ENCODE peak calls at places on chromosomes 2 and 18, in six cellular contexts. Y is GM12892, V is H1, K is HepG2, D is K562, S is GM12878. R is an unnamed sample.

GRCh38 chr2:223774193-223774592 is 63.2 kb downstream of the AP1S3 start:
- DNase-seq in D (no peak), V (no peak), K (no peak), S (no peak), Y (no peak), R (no peak)

GRCh38 chr18:64119916-64120315 is 29.0 kb downstream of the LINC00305 start:
- DNase-seq in V (no peak), S (no peak), D (no peak), Y (no peak), K (peak), R (no peak)

GRCh38 chr2:215356948-215357461 is 45.1 kb downstream of the ATIC start:
- DNase-seq in S (no peak), K (no peak), V (no peak), Y (no peak), D (no peak), R (no peak)

GRCh38 chr18:11154369-11154982 is 5.1 kb upstream of the PIEZO2 start:
- DNase-seq in Y (no peak), D (peak), V (no peak), K (peak), S (peak), R (no peak)

GRCh38 chr2:188766086-188766856 is 207.9 kb upstream of the COL3A1 start:
- DNase-seq in V (no peak), Y (no peak), K (no peak), D (no peak), S (no peak), R (no peak)

GRCh38 chr2:239035361-239035814 is 187.5 kb downstream of the TWIST2 start:
- DNase-seq in V (peak), S (no peak), D (peak), K (no peak), Y (peak), R (peak)

GRCh38 chr2:127626175-127626574 is 19.8 kb upstream of the GPR17 start:
- DNase-seq in D (no peak), V (no peak), S (no peak), K (no peak), Y (no peak), R (no peak)

GRCh38 chr2:241842620-241843211 is 16.0 kb downstream of the PDCD1 start:
- DNase-seq in D (no peak), K (no peak), V (peak), S (no peak), Y (peak), R (peak)

GRCh38 chr2:198059800-198060199 is 255.4 kb downstream of the PLCL1 start:
- DNase-seq in K (no peak), S (no peak), V (no peak), D (peak), Y (no peak), R (no peak)

DNA sequence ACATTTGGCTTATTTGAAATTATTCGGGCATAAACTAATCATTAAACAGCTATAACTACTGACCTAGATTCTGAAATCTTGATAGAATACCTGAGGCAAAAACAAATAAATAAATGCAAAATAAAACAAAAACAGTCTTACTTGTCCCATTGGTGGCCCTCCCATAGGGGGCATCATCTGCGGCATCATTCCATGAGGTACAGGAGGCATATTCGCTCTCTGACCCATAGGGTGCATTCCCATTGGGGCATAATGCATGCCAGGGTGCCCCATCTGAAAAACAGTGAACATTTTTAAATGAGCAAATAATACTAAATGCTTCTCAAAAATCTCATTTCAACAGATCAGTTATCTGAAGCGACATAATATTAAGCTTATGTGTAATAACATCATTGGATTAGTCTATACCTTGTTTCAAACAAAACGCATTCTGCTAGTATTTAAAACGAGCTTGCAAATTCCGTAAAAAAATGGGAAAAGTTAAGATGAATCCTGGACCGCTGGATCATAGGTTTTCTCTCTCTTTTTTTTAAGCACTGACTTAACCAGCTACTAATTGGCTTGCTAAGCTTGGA is 1.3 kb downstream of the PRPF40A start:
- DNase-seq in K (peak), V (no peak), Y (no peak), D (peak), S (no peak), R (no peak)
- TF ChIP-seq TAF1 in K (no peak), V (no peak), Y (no peak), D (no peak), S (no peak), R (no peak)

DNA sequence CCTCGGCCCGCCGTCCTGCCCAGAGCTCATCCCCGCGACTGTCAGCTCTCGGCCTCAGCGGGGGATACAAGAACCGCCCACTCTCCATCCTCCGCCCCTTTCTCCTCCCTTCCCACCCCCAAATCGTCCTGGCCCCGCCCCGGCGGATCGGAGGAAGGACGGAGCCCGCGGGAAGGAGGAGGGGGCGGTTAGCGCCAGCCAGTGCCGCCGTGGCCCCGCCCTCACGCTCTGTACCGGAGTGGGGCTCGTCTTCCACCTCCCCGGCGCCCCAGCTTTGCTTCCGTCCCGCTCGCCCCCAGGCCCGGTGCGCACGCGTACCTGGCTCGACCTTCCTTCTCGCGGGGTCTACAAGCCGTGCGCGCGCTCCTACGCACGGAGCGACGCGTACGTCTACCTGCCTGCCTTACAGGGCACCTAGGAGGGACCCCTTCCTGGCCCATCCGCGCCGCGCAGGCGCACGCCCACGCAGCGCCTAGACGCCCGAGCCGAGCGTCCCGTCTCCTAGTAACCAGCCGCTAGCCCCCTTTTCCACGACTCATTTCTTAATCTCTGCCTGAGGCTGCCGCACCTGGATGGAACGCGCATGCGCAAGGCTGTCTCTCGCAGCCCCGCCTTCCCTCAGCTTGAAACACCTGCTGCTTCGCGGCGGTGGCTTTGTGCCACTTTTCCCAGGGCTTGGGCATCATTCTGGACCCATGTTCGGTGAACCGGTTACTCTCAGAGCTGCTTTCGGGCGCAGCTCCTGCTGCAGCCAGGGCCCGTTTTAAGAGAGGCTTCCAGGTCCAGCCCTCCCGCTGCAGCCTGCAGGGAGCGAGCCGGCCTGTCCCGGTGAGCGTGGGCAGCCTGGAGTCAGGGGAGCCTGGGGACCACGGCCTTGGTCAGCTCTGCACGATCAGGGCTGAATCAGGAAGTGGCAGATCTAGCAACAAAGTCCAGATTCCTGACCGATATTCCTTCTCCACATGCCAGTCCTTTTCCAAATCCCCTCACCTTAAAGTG is at the start of gene C2orf15:
- DNase-seq in K (peak), V (peak), D (peak), Y (peak), S (peak), R (peak)
- TF ChIP-seq POLR2A in K (peak), V (peak), D (peak), Y (peak), S (peak), R (peak)

GRCh38 chr2:174529916-174530315 is 43.1 kb upstream of the GPR155 start:
- DNase-seq in D (no peak), Y (no peak), V (no peak), S (no peak), K (no peak), R (no peak)

GRCh38 chr2:174540893-174541292 is 54.1 kb upstream of the GPR155 start:
- DNase-seq in D (no peak), K (no peak), V (no peak), Y (no peak), S (no peak), R (no peak)

GRCh38 chr2:174535757-174536703 is 49.2 kb upstream of the GPR155 start:
- DNase-seq in Y (no peak), D (no peak), S (no peak), K (no peak), V (no peak), R (no peak)

DNA sequence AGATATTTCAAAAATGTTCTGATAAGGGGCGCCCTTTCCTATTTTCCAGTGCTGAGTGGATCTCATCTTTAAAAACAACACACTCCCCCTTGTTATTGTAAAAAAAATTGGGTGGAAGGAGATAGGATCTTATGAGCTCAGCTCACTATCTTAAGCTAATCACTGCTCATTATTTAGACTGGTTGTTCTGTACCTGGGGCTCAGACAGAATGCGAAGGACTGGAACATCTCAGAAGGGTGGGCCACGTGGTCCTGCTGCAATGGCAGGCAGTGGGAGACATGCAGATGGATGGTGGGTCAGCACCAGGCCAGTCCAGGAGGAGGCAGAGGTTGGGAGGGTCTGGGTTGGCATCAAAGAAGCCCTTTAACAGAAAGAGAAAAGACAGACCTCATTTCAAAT is 48.3 kb upstream of the GPR155 start:
- DNase-seq in Y (no peak), S (no peak), V (no peak), D (no peak), K (no peak), R (no peak)
- TF ChIP-seq TAF1 in Y (no peak), S (no peak), V (no peak), D (no peak), K (no peak), R (no peak)

GRCh38 chr2:168190590-168191336 is 56.6 kb downstream of the STK39 start:
- DNase-seq in Y (no peak), D (no peak), V (no peak), S (no peak), K (peak), R (no peak)
- TF ChIP-seq POLR2A in Y (no peak), D (no peak), V (no peak), S (no peak), K (peak), R (no peak)

DNA sequence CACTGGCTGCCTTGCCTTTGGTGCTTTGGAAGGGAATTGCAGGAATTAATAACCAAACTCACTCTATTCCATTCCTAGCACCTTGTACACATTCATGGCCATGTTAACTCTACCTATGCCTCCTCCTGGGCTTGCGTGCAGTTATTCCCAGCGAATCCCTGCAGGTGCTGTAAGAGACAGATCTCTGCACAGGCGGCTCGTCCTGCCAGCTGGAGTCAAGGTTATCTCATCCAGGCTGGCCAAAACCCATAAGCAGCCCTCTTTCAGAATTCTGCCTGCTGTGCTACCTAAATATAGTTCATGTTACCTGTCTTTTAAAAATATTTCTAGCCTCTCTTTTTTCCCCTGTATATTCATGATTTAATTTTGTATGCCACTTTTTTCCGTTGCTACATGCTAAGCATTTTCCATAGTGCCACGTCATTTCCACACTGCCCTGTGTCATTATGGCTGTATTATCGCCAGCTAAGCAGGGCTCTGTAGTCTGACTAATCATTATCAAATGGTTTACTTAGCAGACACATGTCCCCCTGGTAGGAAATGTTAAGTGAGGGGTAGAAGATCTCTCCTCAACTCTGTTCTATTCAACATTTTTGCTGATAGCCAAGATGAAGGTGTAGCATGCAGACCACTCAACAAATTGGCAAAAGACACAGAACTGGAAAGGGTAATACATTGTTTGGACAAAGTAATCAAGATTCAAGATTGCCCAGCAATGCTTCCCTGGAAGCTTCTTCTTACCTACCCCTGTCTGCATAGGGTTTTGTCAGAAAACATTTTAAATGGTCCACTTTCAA is 79.7 kb upstream of the TAF1B start:
- DNase-seq in V (no peak), K (peak), Y (no peak), D (peak), S (no peak), R (no peak)
- TF ChIP-seq TAF1 in V (no peak), K (no peak), Y (no peak), D (no peak), S (no peak), R (no peak)

GRCh38 chr2:61714210-61714609 is 139.7 kb downstream of the FAM161A start:
- DNase-seq in D (no peak), V (no peak), S (no peak), Y (no peak), K (no peak), R (no peak)

GRCh38 chr2:61715501-61715900 is 138.4 kb downstream of the FAM161A start:
- DNase-seq in S (no peak), V (no peak), Y (no peak), K (no peak), D (no peak), R (no peak)

GRCh38 chr2:61712060-61712459 is 141.8 kb downstream of the FAM161A start:
- DNase-seq in S (no peak), D (no peak), K (no peak), Y (no peak), V (no peak), R (no peak)

GRCh38 chr2:61710711-61711110 is 143.1 kb downstream of the FAM161A start:
- DNase-seq in Y (no peak), S (no peak), D (no peak), K (peak), V (peak), R (no peak)

DNA sequence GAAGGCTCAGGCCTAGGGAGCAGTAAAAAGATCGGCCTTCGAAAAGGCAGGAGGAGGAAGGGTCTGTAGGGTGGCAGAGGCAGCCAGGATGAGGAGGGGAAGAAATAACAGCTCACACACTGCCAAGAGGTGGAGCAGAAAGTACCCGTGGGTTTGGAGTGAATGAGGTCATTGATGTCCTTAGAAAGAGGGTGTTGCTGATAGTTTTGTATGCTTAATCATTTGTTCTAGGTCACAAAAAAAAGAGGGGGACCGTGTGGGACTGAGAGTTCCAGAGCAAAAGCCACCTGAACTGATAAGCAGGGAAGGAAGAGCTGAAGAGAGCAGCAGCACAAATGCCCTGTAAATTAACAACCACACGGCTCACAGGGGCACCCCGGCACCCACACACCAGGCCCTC is 140.4 kb downstream of the FAM161A start:
- DNase-seq in K (no peak), D (no peak), Y (no peak), V (no peak), S (no peak), R (no peak)
- TF ChIP-seq POLR2A in K (no peak), D (no peak), Y (no peak), V (no peak), S (no peak), R (no peak)

DNA sequence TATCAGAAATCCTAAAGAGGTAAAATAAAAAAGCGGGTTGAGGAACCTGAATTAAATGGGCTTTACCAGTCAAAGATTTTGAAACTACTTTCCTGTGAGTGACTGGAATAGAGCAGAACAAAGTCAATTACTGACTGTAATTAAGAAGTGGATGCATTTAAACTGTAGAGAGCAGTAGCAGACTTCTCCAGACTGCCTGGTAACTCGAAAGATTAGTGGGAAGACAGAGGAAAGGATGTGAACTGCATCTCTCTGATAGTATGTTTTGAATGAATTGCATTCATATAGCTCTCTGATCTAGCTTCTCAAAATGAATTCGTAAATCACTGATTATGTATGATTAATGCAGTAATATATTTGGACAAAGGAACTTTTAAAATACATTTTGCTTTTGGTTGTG is 303.9 kb downstream of the ARHGAP15 start:
- DNase-seq in D (no peak), S (no peak), Y (no peak), K (no peak), V (no peak), R (no peak)
- TF ChIP-seq TAF1 in D (no peak), S (no peak), Y (no peak), K (no peak), V (no peak), R (no peak)

DNA sequence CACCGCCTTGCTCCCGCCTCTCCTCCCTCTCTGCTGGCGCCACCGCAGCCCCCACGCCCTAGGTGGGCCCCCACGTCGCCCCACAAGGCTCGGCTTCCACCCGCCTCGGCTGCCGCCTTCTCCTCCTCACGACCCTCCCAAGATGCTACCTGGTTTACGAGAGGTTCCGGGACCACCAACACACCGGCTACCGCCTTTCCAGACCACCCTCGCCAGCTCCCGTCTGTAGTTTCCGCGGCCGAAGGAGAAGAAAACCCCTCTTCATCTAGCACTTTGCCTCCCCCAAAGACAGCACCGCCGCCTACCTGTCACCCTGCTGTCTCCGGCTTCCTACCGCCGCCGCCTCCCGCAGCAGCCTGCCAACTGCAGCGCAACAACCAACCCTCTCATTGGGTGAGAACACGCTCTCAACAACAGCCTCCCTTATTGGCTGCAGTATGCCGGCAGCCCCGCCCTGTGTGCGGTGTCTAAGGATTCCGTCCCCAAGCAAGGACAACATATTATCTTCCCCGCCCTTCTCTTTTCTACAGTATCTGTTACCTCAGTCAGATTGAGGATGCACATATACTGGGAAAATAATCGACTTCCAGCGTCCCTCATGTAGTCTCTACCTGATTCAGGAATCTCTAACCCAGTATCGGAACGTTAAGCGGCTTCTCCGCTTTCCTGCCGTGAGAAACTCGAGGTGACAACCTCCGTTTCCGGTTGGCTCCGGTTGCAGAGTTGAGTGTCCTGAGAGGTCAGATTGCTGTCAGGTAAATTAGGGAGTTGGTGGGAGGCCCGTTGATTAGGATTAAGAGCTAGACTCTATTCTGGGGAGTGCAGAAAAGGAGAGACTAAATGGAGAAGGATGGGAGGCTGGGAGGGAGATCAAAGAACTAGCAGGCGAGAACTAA is at the start of the genes HYCC2 and NDUFB3:
- DNase-seq in K (peak), S (peak), V (peak), D (peak), Y (peak), R (peak)
- TF ChIP-seq POLR2A in K (peak), S (peak), V (no peak), D (peak), Y (peak), R (peak)

GRCh38 chr18:58579561-58580047 is 49.3 kb downstream of the ALPK2 start:
- DNase-seq in V (no peak), D (no peak), S (no peak), Y (no peak), K (peak), R (no peak)
- TF ChIP-seq TAF1 in V (no peak), D (no peak), S (no peak), Y (no peak), K (no peak), R (no peak)

R was measured in GM12891.